ENCODE peak calls at places on chromosomes 3 and 15, in six cellular contexts. One of them, this sample, is unnamed.
A peak's percentile ranks its signal among the peaks of the same experiment; 100 is the strongest.

GRCh38 chr3:127629462-127630403 is 748 bp downstream of the PODXL2 start:
- DNase-seq in NB4: peak; percentile 29
- DNase-seq in IMR-90: no peak
- DNase-seq in uterus: no peak
- DNase-seq in right lobe of liver: no peak
- DNase-seq in GM12878: no peak
- DNase-seq in this sample: peak; percentile 37

GRCh38 chr3:127209840-127210653 is 17.1 kb downstream of the PRR23E start:
- DNase-seq in IMR-90: no peak
- DNase-seq in right lobe of liver: no peak
- DNase-seq in uterus: no peak
- DNase-seq in NB4: no peak
- DNase-seq in GM12878: no peak
- DNase-seq in this sample: no peak

GRCh38 chr15:95574053-95574452 is 756.4 kb upstream of the NR2F2 start:
- DNase-seq in NB4: no peak
- DNase-seq in right lobe of liver: no peak
- DNase-seq in uterus: no peak
- DNase-seq in IMR-90: no peak
- DNase-seq in GM12878: no peak
- DNase-seq in this sample: no peak

GRCh38 chr15:31459011-31459748 is 132.5 kb downstream of the KLF13 start:
- DNase-seq in GM12878: peak; percentile 77
- DNase-seq in right lobe of liver: no peak
- DNase-seq in NB4: no peak
- DNase-seq in IMR-90: peak; percentile 37
- DNase-seq in uterus: peak; percentile 4
- DNase-seq in this sample: no peak

GRCh38 chr3:435969-436492 is 239.5 kb downstream of the CHL1 start:
- DNase-seq in IMR-90: no peak
- DNase-seq in right lobe of liver: no peak
- DNase-seq in GM12878: no peak
- DNase-seq in NB4: no peak
- DNase-seq in uterus: no peak
- DNase-seq in this sample: no peak

GRCh38 chr3:10759495-10759894 is 56.5 kb upstream of the SLC6A11 start:
- DNase-seq in NB4: no peak
- DNase-seq in uterus: no peak
- DNase-seq in GM12878: no peak
- DNase-seq in right lobe of liver: no peak
- DNase-seq in IMR-90: no peak
- DNase-seq in this sample: no peak

GRCh38 chr15:68445351-68445750 is 13.4 kb upstream of the ITGA11 start:
- DNase-seq in right lobe of liver: no peak
- DNase-seq in uterus: no peak
- DNase-seq in GM12878: no peak
- DNase-seq in IMR-90: no peak
- DNase-seq in NB4: no peak
- DNase-seq in this sample: no peak

GRCh38 chr15:95464091-95464888 is 866.2 kb upstream of the NR2F2 start:
- DNase-seq in right lobe of liver: no peak
- DNase-seq in GM12878: no peak
- DNase-seq in IMR-90: peak; percentile 56
- DNase-seq in uterus: peak; percentile 80
- DNase-seq in NB4: no peak
- DNase-seq in this sample: no peak

DNA sequence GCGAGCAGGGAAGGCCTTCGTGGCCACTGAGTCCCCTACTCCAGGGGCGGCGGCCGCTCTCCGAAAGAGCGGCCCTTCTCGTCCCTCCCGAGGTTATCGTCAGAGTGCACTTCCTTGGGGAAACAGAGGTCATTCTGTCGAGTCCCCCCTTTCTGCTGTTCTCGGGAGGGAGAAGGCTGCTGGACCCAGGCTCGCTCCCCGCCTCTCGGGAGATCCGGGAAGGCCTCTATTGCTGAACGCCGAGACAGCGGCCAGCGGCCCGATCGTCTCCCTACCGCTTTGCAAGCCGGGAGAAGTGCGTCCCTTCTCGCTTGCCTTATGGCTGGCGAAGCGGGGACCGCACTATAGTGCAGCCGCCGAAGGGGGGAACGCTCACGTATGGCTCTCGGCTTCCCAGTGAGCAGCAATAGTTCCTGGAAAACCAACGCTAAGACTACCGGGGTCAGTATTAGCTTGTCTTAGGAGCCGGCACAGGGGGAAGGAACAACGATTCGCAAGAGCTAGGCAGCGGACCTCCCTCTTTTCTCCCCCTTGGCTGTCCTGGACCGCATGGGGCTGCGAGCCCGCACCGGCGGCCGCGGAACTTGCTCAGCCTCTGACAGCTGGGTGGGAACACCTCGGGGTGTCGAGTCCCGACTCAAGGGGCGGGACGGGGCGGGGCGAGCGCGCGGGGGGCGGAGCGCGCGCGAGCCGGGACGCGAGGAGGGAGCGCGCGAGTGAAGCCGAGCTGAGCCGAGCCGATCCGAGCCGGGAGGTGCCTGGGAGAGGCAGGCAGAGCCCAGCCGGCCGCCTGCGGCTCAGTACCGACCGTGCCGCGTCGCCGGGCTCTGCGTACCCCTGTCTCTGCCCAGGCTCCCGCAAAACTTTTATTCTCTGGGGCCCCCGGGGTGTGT is 930 bp upstream of the PPM1L start:
- DNase-seq in right lobe of liver: peak; percentile 97
- DNase-seq in uterus: peak; percentile 91
- DNase-seq in GM12878: peak; percentile 23
- DNase-seq in IMR-90: peak; percentile 88
- DNase-seq in NB4: peak; percentile 93
- DNase-seq in this sample: peak; percentile 93
- TF ChIP-seq POLR2A in right lobe of liver: peak; percentile 97
- TF ChIP-seq POLR2A in uterus: peak; percentile 86
- TF ChIP-seq POLR2A in GM12878: peak; percentile 69
- TF ChIP-seq POLR2A in IMR-90: peak; percentile 49
- TF ChIP-seq POLR2A in NB4: peak; percentile 75
- TF ChIP-seq POLR2A in this sample: peak; percentile 90

GRCh38 chr3:194141415-194142155 is 5.6 kb downstream of the HES1 start:
- DNase-seq in IMR-90: peak; percentile 90
- DNase-seq in uterus: peak; percentile 94
- DNase-seq in right lobe of liver: peak; percentile 95
- DNase-seq in GM12878: no peak
- DNase-seq in NB4: peak; percentile 94
- DNase-seq in this sample: peak; percentile 94
- TF ChIP-seq POLR2A in IMR-90: no peak
- TF ChIP-seq POLR2A in uterus: no peak
- TF ChIP-seq POLR2A in right lobe of liver: peak; percentile 46
- TF ChIP-seq POLR2A in GM12878: peak; percentile 4
- TF ChIP-seq POLR2A in NB4: peak; percentile 40
- TF ChIP-seq POLR2A in this sample: peak; percentile 53

DNA sequence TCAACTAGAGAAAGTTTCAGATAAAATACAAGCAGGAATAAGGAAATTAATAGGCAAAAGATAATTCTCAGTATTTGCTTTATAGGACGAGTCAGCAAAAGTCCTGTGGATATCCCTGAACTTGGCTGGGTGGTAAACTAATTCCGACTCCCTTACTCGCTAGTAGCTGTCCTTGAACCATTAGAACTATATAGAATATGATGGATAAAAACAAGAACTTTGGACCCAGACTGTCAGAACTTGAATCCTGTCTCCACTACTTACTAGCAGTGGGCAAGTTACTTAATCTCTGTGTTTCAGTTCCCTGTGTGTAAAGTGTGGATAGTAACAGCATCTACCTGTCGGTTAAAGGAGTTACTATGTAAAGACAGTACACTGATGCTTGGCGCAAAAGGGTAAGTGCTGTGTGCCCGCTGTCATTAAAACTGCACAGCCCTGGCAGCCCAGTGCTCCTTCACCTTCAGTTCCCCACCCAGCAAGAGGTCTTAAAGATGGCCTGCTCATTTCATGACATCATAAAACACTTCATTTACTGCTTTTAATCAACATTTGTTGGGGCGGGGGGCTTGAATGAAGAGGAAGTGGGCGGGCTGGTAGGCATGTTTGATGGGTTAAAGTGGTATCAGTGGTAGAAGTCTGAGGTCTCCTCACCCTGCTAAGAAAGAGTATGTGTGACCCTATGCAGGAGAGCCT is 7.3 kb downstream of the TPM1 start:
- DNase-seq in uterus: no peak
- DNase-seq in right lobe of liver: no peak
- DNase-seq in IMR-90: no peak
- DNase-seq in NB4: no peak
- DNase-seq in GM12878: no peak
- DNase-seq in this sample: peak; percentile 75
- TF ChIP-seq POLR2A in uterus: no peak
- TF ChIP-seq POLR2A in right lobe of liver: no peak
- TF ChIP-seq POLR2A in IMR-90: no peak
- TF ChIP-seq POLR2A in NB4: no peak
- TF ChIP-seq POLR2A in GM12878: no peak
- TF ChIP-seq POLR2A in this sample: no peak

DNA sequence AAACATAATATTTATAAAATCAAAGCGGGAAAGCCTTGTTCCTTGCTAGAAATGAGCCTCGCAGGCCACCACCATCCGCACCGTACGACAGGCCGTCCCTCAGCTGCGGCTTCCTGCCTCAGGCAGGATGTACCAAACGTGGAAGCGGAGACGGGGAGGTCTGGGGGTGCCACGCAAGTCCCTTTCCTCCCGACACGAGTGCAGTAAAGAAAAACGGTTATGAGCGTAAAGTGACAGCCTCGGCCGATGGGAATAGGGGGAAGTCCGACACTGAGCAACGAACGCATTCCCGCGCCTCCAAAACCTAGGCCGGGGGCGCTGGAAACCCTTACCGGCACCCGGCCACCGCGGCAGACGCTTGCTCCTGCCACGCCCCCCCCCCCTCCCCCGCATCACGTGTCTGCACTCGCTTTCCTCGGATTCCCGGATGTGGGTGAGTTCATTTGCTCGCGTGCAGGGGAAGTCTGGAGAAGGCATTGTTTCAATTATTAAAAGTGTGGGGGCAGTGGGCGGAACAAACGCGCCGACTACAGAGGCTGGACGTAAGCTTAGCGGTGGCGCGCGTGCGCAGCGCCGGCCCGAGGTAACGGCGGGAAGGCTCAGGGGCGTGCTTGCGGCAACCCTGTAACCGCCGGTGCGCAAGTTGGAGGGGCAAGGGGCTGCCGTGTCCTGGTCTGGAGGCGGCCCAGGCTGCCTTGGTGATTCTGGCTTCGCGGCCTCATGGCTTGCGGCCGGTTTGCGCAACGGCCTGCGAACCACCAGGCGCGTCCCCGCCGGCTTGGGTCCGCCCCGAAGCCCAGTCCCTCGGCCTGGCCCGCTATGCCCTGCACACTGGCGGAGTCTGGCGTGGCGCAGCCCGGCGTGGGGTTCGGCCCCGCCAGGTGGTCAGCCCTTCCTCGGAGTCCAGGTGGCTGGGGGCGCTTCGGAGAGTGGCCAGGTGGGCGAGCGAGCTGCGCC is at the start of the genes ANAPC13 and CEP63:
- DNase-seq in uterus: peak; percentile 97
- DNase-seq in NB4: peak; percentile 99
- DNase-seq in right lobe of liver: peak; percentile 97
- DNase-seq in GM12878: peak; percentile 96
- DNase-seq in IMR-90: peak; percentile 99
- DNase-seq in this sample: peak; percentile 99
- TF ChIP-seq POLR2A in uterus: peak; percentile 51
- TF ChIP-seq POLR2A in NB4: peak; percentile 88
- TF ChIP-seq POLR2A in right lobe of liver: peak; percentile 73
- TF ChIP-seq POLR2A in GM12878: peak; percentile 89
- TF ChIP-seq POLR2A in IMR-90: peak; percentile 82
- TF ChIP-seq POLR2A in this sample: peak; percentile 97

DNA sequence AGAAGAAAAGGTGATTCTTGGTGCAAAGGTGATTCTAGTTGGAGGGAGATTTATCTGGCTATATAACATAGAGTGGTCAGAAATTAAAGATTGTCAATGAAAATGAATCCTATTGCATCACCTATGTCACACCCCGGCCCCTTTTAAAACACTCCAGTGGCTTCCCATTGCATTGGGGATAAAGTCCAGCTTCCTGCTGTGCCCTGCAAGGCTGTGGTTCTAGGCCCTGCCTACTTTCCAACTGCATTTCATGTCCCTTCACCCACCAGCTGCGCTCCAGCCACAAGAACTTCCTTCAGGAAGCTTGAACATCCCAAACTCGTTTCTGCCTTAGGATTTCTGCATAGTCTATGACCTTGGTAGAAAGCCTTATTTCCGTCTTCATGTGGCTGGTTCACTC is 118.7 kb upstream of the UMPS start:
- DNase-seq in right lobe of liver: no peak
- DNase-seq in NB4: no peak
- DNase-seq in IMR-90: no peak
- DNase-seq in uterus: no peak
- DNase-seq in GM12878: no peak
- DNase-seq in this sample: no peak
- TF ChIP-seq POLR2A in right lobe of liver: no peak
- TF ChIP-seq POLR2A in NB4: no peak
- TF ChIP-seq POLR2A in IMR-90: no peak
- TF ChIP-seq POLR2A in uterus: no peak
- TF ChIP-seq POLR2A in GM12878: no peak
- TF ChIP-seq POLR2A in this sample: no peak

DNA sequence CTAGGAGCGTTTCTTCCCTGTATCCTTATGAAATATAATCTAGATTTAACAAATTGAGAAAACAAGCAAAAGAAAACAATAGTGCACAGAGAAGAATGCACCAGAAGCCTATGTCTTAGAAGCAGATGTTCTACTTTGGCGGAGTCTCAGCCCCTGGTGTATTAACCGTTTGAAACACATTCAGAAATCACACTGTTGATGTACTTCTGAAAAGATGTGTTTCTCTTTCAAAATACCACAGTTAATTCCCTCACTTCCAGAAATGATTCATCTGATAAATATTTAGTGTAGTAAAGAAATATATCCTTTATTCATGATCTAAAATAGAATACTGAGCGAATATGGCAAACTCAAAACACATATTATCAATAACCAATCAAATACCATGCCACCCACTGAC is 77.7 kb downstream of the CBLB start:
- DNase-seq in IMR-90: peak; percentile 68
- DNase-seq in right lobe of liver: no peak
- DNase-seq in NB4: no peak
- DNase-seq in uterus: peak; percentile 46
- DNase-seq in GM12878: no peak
- DNase-seq in this sample: no peak
- TF ChIP-seq POLR2A in IMR-90: no peak
- TF ChIP-seq POLR2A in right lobe of liver: no peak
- TF ChIP-seq POLR2A in NB4: no peak
- TF ChIP-seq POLR2A in uterus: no peak
- TF ChIP-seq POLR2A in GM12878: no peak
- TF ChIP-seq POLR2A in this sample: no peak

DNA sequence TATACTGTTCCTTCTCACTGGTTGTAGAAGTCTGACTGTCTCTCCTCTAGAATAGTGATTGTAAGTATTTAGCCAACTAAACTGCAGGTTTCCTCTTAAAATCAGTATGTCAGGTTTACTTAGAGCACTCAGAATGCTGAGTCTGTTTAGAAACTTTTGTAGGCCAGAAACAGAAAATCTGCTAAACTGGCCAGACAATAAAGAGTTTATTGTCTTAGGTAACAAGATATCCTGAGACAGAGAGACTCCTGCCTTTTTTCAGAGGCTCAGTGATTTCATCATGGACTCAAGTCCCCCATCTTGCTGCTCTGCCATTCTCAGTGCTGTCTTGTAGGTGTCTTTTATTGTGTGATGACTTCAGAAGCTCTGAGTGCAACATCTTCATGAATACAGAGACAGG is 279.0 kb downstream of the MFSD1 start:
- DNase-seq in uterus: no peak
- DNase-seq in NB4: no peak
- DNase-seq in IMR-90: no peak
- DNase-seq in right lobe of liver: no peak
- DNase-seq in GM12878: no peak
- DNase-seq in this sample: no peak
- TF ChIP-seq POLR2A in uterus: no peak
- TF ChIP-seq POLR2A in NB4: no peak
- TF ChIP-seq POLR2A in IMR-90: no peak
- TF ChIP-seq POLR2A in right lobe of liver: no peak
- TF ChIP-seq POLR2A in GM12878: no peak
- TF ChIP-seq POLR2A in this sample: no peak